ENCODE peak calls at places on chromosomes 13 and 19, in seven cellular contexts. P is tibial artery, O is hepatocyte, C is IMR-90, J is heart left ventricle, N is suprapubic skin, T is Peyer's patch. R is an unnamed sample.

GRCh38 chr13:99135591-99135990 is 65.1 kb upstream of the UBAC2 start:
- DNase-seq in P (no peak), O (no peak), C (no peak), J (no peak), N (no peak), T (no peak), R (no peak)

GRCh38 chr13:38141792-38142191 is 207.9 kb upstream of the UFM1 start:
- DNase-seq in P (no peak), O (no peak), C (no peak), J (no peak), N (no peak), T (no peak), R (no peak)

GRCh38 chr19:38892841-38893240 is 6.6 kb downstream of the SIRT2 start:
- DNase-seq in P (no peak), O (no peak), C (no peak), J (no peak), N (no peak), T (no peak), R (no peak)

GRCh38 chr19:56837892-56838679 is 2.4 kb downstream of the PEG3 start:
- DNase-seq in P (peak; percentile 89), O (no peak), C (no peak), J (peak; percentile 82), N (peak; percentile 83), T (peak; percentile 46), R (peak; percentile 71)

GRCh38 chr13:60155978-60156377 is 7.8 kb downstream of the DIAPH3 start:
- DNase-seq in P (no peak), O (no peak), C (peak; percentile 8), J (no peak), N (no peak), T (no peak), R (no peak)

GRCh38 chr19:47035495-47036232 is 12.8 kb downstream of the TMEM160 start:
- DNase-seq in P (peak; percentile 89), O (peak; percentile 86), C (peak; percentile 73), J (peak; percentile 78), N (peak; percentile 93), T (peak; percentile 96), R (peak; percentile 92)

GRCh38 chr19:4068058-4068966 is 1.6 kb upstream of the ZBTB7A start:
- DNase-seq in P (no peak), O (peak; percentile 59), C (no peak), J (no peak), N (no peak), T (peak; percentile 76), R (no peak)

GRCh38 chr19:42290523-42291436 is 11.2 kb upstream of the PRR19 start:
- DNase-seq in P (no peak), O (no peak), C (no peak), J (no peak), N (no peak), T (peak; percentile 75), R (no peak)

GRCh38 chr19:5686326-5686646 is 3.8 kb upstream of the RPL36 start:
- DNase-seq in P (no peak), O (no peak), C (no peak), J (no peak), N (no peak), T (no peak), R (no peak)
- H3K27ac ChIP-seq in P (peak overlapping the region; percentile 44), O (peak overlapping the region; percentile 75), C (no peak overlapping the region), J (peak overlapping the region; percentile 83), N (no peak overlapping the region), T (peak overlapping the region; percentile 83), R (peak overlapping the region; percentile 88)

GRCh38 chr19:17004386-17004785 is 22.2 kb downstream of the CPAMD8 start:
- DNase-seq in P (no peak), O (no peak), C (no peak), J (no peak), N (no peak), T (no peak), R (no peak)

GRCh38 chr19:17001603-17002183 is 24.9 kb downstream of the CPAMD8 start:
- DNase-seq in P (no peak), O (no peak), C (no peak), J (peak; percentile 34), N (no peak), T (no peak), R (no peak)

GRCh38 chr19:17002455-17002854 is 24.2 kb downstream of the CPAMD8 start:
- DNase-seq in P (no peak), O (no peak), C (no peak), J (no peak), N (no peak), T (no peak), R (no peak)

GRCh38 chr19:17006579-17006978 is 20.0 kb downstream of the CPAMD8 start:
- DNase-seq in P (no peak), O (no peak), C (no peak), J (no peak), N (no peak), T (no peak), R (no peak)

GRCh38 chr19:17005000-17005399 is 21.6 kb downstream of the CPAMD8 start:
- DNase-seq in P (no peak), O (no peak), C (no peak), J (no peak), N (no peak), T (no peak), R (no peak)
- TF ChIP-seq CTCF in P (no peak), O (no peak), C (no peak), J (no peak), N (no peak), T (no peak), R (no peak)

GRCh38 chr19:50882188-50882587 is 8.9 kb downstream of the KLK2 start:
- DNase-seq in P (no peak), O (no peak), C (no peak), J (no peak), N (no peak), T (no peak), R (no peak)
- H3K27ac ChIP-seq in P (no peak overlapping the region), O (no peak overlapping the region), C (no peak overlapping the region), J (no peak overlapping the region), N (no peak overlapping the region), T (no peak overlapping the region), R (no peak overlapping the region)

DNA sequence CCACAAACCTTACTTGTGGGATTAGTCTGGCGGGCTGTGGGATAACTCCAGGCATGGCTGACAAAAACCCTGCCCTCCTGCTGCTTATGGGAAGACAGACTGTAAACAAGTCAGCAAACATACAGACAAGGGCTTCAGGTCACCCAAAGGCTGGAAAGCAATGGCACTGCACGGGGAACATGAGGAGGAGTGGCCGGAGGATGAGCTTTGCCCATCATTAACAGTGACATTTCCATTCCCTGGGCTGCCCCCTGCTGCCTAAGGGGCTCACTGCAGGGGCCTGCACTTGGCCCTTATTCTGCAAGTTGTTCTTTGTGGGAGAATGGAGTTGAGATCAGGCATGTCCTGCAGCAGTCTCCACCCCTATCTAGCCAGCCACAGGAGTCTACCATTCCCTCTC is 91.3 kb downstream of the UQCRFS1 start:
- DNase-seq in P (peak; percentile 65), O (peak; percentile 39), C (no peak), J (no peak), N (peak; percentile 52), T (no peak), R (no peak)
- TF ChIP-seq CTCF in P (peak; percentile 21), O (peak; percentile 42), C (peak; percentile 44), J (peak; percentile 36), N (peak; percentile 46), T (no peak), R (no peak)

GRCh38 chr19:30634431-30634830 is 262.2 kb downstream of the ZNF536 start:
- DNase-seq in P (no peak), O (no peak), C (no peak), J (no peak), N (no peak), T (no peak), R (no peak)

GRCh38 chr19:30637926-30638325 is 265.7 kb downstream of the ZNF536 start:
- DNase-seq in P (no peak), O (no peak), C (no peak), J (no peak), N (no peak), T (no peak), R (no peak)

GRCh38 chr19:30631035-30631375 is 258.8 kb downstream of the ZNF536 start:
- DNase-seq in P (no peak), O (no peak), C (no peak), J (no peak), N (no peak), T (no peak), R (no peak)

GRCh38 chr19:30638889-30639288 is 266.7 kb downstream of the ZNF536 start:
- DNase-seq in P (no peak), O (no peak), C (no peak), J (no peak), N (no peak), T (no peak), R (no peak)

GRCh38 chr19:30635026-30635985 is 263.1 kb downstream of the ZNF536 start:
- DNase-seq in P (no peak), O (no peak), C (no peak), J (no peak), N (no peak), T (no peak), R (no peak)
- H3K27ac ChIP-seq in P (no peak overlapping the region), O (no peak overlapping the region), C (no peak overlapping the region), J (no peak overlapping the region), N (no peak overlapping the region), T (no peak overlapping the region), R (no peak overlapping the region)

GRCh38 chr13:44141725-44142539 is 231.7 kb upstream of the SERP2 start:
- DNase-seq in P (peak; percentile 99), O (peak; percentile 99), C (peak; percentile 90), J (peak; percentile 98), N (peak; percentile 98), T (peak; percentile 98), R (peak; percentile 99)
- TF ChIP-seq CTCF in P (peak; percentile 5), O (peak; percentile 7), C (peak; percentile 3), J (no peak), N (no peak), T (peak; percentile 51), R (no peak)

GRCh38 chr19:2610637-2611482 is 91.6 kb downstream of the GNG7 start:
- DNase-seq in P (peak; percentile 96), O (peak; percentile 96), C (peak; percentile 94), J (peak; percentile 96), N (peak; percentile 94), T (peak; percentile 97), R (peak; percentile 92)
- H3K27ac ChIP-seq in P (peak overlapping the region; percentile 94), O (peak overlapping the region; percentile 67), C (peak overlapping the region; percentile 8), J (peak overlapping the region; percentile 76), N (peak overlapping the region; percentile 59), T (peak overlapping the region; percentile 59), R (peak overlapping the region; percentile 80)

DNA sequence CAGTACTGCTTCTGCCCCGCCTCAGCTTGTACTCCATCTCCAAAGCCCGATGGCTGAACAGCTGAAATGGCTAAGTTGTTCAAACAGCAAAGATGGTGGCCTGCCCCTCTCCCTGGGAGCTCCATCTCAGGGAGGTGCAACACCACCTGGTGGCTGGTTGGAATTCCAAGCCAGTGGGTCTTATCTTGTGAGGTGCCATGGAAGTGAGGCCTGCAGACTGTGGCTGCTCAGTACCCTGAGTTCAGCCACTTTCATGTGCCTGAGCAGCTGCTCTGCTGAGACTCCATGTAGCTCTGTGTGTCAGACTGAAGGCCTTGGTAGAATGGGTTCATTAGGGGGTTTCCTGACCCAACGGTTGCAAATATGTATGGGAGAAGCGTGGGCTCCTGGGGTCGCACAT is 67.3 kb upstream of the SPRY2 start:
- DNase-seq in P (no peak), O (no peak), C (no peak), J (no peak), N (no peak), T (no peak), R (no peak)
- TF ChIP-seq CTCF in P (no peak), O (no peak), C (no peak), J (no peak), N (no peak), T (no peak), R (no peak)